ENCODE peak calls at places on chromosomes 4 and X, in seven cellular contexts. One of them, this sample, is unnamed.

GRCh38 chr4:6076391-6076790 is 58.2 kb upstream of the C4orf50 start:
- DNase-seq in foreskin keratinocyte: no peak
- DNase-seq in upper lobe of right lung: no peak
- DNase-seq in testis: no peak
- DNase-seq in mammary epithelial cell: no peak
- DNase-seq in spleen: no peak
- DNase-seq in thyroid gland: no peak
- DNase-seq in this sample: no peak

GRCh38 chr4:121551271-121551670 is 145.5 kb downstream of the ANXA5 start:
- DNase-seq in foreskin keratinocyte: peak; percentile 14
- DNase-seq in upper lobe of right lung: no peak
- DNase-seq in testis: no peak
- DNase-seq in mammary epithelial cell: peak; percentile 55
- DNase-seq in spleen: no peak
- DNase-seq in thyroid gland: no peak
- DNase-seq in this sample: no peak

GRCh38 chr4:7964890-7965662 is 25.4 kb upstream of the AFAP1 start:
- DNase-seq in foreskin keratinocyte: peak; percentile 89
- DNase-seq in upper lobe of right lung: no peak
- DNase-seq in testis: no peak
- DNase-seq in mammary epithelial cell: peak; percentile 36
- DNase-seq in spleen: no peak
- DNase-seq in thyroid gland: no peak
- DNase-seq in this sample: no peak

GRCh38 chr4:1378559-1379231 is 27.5 kb downstream of the NKX1-1 start:
- DNase-seq in foreskin keratinocyte: no peak
- DNase-seq in upper lobe of right lung: peak; percentile 61
- DNase-seq in testis: no peak
- DNase-seq in mammary epithelial cell: no peak
- DNase-seq in spleen: peak; percentile 74
- DNase-seq in thyroid gland: no peak
- DNase-seq in this sample: no peak

GRCh38 chr4:178241601-178242118 is 799.4 kb upstream of the AGA start:
- DNase-seq in foreskin keratinocyte: no peak
- DNase-seq in upper lobe of right lung: no peak
- DNase-seq in testis: no peak
- DNase-seq in mammary epithelial cell: no peak
- DNase-seq in spleen: no peak
- DNase-seq in thyroid gland: no peak
- DNase-seq in this sample: no peak

GRCh38 chr4:1154523-1155182 is 17.7 kb downstream of the SPON2 start:
- DNase-seq in foreskin keratinocyte: no peak
- DNase-seq in upper lobe of right lung: no peak
- DNase-seq in testis: no peak
- DNase-seq in mammary epithelial cell: no peak
- DNase-seq in spleen: no peak
- DNase-seq in thyroid gland: peak; percentile 53
- DNase-seq in this sample: peak; percentile 83

GRCh38 chrX:47384502-47384901 is 14.1 kb downstream of the ZNF157 start:
- DNase-seq in foreskin keratinocyte: no peak
- DNase-seq in upper lobe of right lung: no peak
- DNase-seq in testis: peak; percentile 87
- DNase-seq in mammary epithelial cell: peak; percentile 56
- DNase-seq in spleen: peak; percentile 80
- DNase-seq in thyroid gland: peak; percentile 49
- DNase-seq in this sample: peak; percentile 38

GRCh38 chr4:142909908-142910307 is 63.8 kb upstream of the INPP4B start:
- DNase-seq in foreskin keratinocyte: no peak
- DNase-seq in upper lobe of right lung: no peak
- DNase-seq in testis: no peak
- DNase-seq in mammary epithelial cell: no peak
- DNase-seq in spleen: no peak
- DNase-seq in thyroid gland: no peak
- DNase-seq in this sample: no peak

GRCh38 chr4:147044241-147044640 is 98.6 kb upstream of the TTC29 start:
- DNase-seq in foreskin keratinocyte: no peak
- DNase-seq in upper lobe of right lung: no peak
- DNase-seq in testis: no peak
- DNase-seq in mammary epithelial cell: no peak
- DNase-seq in spleen: no peak
- DNase-seq in thyroid gland: no peak
- DNase-seq in this sample: no peak

GRCh38 chr4:152572417-152573086 is 36.7 kb upstream of the FBXW7 start:
- DNase-seq in foreskin keratinocyte: peak; percentile 67
- DNase-seq in upper lobe of right lung: no peak
- DNase-seq in testis: no peak
- DNase-seq in mammary epithelial cell: peak; percentile 55
- DNase-seq in spleen: no peak
- DNase-seq in thyroid gland: no peak
- DNase-seq in this sample: no peak

GRCh38 chr4:52911684-52912294 is 49.7 kb downstream of the RASL11B start:
- DNase-seq in foreskin keratinocyte: peak; percentile 57
- DNase-seq in upper lobe of right lung: peak; percentile 78
- DNase-seq in testis: peak; percentile 90
- DNase-seq in mammary epithelial cell: peak; percentile 73
- DNase-seq in spleen: peak; percentile 77
- DNase-seq in thyroid gland: peak; percentile 74
- DNase-seq in this sample: peak; percentile 73
- TF ChIP-seq CTCF in foreskin keratinocyte: peak; percentile 85
- TF ChIP-seq CTCF in upper lobe of right lung: peak; percentile 66
- TF ChIP-seq CTCF in testis: peak; percentile 49
- TF ChIP-seq CTCF in mammary epithelial cell: peak; percentile 94
- TF ChIP-seq CTCF in spleen: peak; percentile 53
- TF ChIP-seq CTCF in thyroid gland: peak; percentile 72
- TF ChIP-seq CTCF in this sample: peak; percentile 32

GRCh38 chrX:133533249-133533648 is 118.0 kb upstream of the GPC4 start:
- DNase-seq in foreskin keratinocyte: no peak
- DNase-seq in upper lobe of right lung: no peak
- DNase-seq in testis: no peak
- DNase-seq in mammary epithelial cell: no peak
- DNase-seq in spleen: no peak
- DNase-seq in thyroid gland: no peak
- DNase-seq in this sample: no peak
- H3K4me1 ChIP-seq in foreskin keratinocyte: no peaks in the 10 kb centered on the region
- H3K4me1 ChIP-seq in upper lobe of right lung: no peaks in the 10 kb centered on the region
- H3K4me1 ChIP-seq in testis: no peaks in the 10 kb centered on the region
- H3K4me1 ChIP-seq in mammary epithelial cell: peaks cover 1% of the 10 kb centered on the region
- H3K4me1 ChIP-seq in spleen: no peaks in the 10 kb centered on the region
- H3K4me1 ChIP-seq in thyroid gland: no peaks in the 10 kb centered on the region
- H3K4me1 ChIP-seq in this sample: no peaks in the 10 kb centered on the region

DNA sequence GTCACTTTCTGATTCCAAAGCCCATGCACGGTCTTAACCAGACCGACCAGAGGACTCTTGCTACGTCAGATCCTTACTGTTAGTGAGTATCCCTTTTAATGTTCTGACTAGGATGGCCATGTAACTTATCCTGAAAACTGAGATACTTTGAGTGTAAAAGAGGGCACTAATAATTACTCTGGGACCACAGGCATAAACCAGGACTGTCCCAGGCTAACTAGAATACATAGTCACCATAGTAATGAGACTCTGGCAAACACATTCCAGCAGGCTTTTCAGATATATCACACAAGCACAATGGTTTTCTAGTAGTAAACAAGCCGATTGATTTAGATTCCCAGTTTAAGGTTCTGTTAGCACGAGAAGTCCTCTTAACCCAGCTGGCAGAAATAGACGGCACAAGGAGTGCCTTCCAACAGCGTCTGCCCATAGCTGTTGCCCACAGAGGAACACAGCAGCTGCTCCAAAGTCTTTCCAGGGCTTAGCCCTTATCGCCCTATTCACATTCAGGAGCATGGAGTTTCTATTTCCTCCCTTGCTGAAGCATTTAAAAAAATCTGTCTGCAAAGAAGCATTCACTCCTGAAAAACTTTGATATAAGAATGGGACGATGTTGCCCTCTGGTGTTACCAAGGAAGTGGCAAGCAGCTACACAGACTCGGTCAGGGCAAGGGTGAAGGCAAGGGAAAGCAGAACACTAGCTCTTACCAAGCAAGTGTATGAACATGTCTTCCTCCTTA is 92.4 kb downstream of the CXCL13 start:
- DNase-seq in foreskin keratinocyte: peak; percentile 37
- DNase-seq in upper lobe of right lung: no peak
- DNase-seq in testis: peak; percentile 18
- DNase-seq in mammary epithelial cell: peak; percentile 64
- DNase-seq in spleen: no peak
- DNase-seq in thyroid gland: peak; percentile 39
- DNase-seq in this sample: peak; percentile 55
- TF ChIP-seq CTCF in foreskin keratinocyte: peak; percentile 80
- TF ChIP-seq CTCF in upper lobe of right lung: peak; percentile 42
- TF ChIP-seq CTCF in testis: no peak
- TF ChIP-seq CTCF in mammary epithelial cell: peak; percentile 77
- TF ChIP-seq CTCF in spleen: no peak
- TF ChIP-seq CTCF in thyroid gland: peak; percentile 50
- TF ChIP-seq CTCF in this sample: peak; percentile 44

GRCh38 chr4:94515365-94515764 is 63.6 kb downstream of the PDLIM5 start:
- DNase-seq in foreskin keratinocyte: no peak
- DNase-seq in upper lobe of right lung: no peak
- DNase-seq in testis: no peak
- DNase-seq in mammary epithelial cell: no peak
- DNase-seq in spleen: no peak
- DNase-seq in thyroid gland: no peak
- DNase-seq in this sample: no peak

GRCh38 chr4:94516067-94516466 is 64.3 kb downstream of the PDLIM5 start:
- DNase-seq in foreskin keratinocyte: peak; percentile 71
- DNase-seq in upper lobe of right lung: no peak
- DNase-seq in testis: no peak
- DNase-seq in mammary epithelial cell: peak; percentile 75
- DNase-seq in spleen: no peak
- DNase-seq in thyroid gland: no peak
- DNase-seq in this sample: no peak

GRCh38 chr4:94516999-94517398 is 65.3 kb downstream of the PDLIM5 start:
- DNase-seq in foreskin keratinocyte: no peak
- DNase-seq in upper lobe of right lung: no peak
- DNase-seq in testis: no peak
- DNase-seq in mammary epithelial cell: peak; percentile 83
- DNase-seq in spleen: no peak
- DNase-seq in thyroid gland: no peak
- DNase-seq in this sample: no peak

GRCh38 chr4:94519019-94519418 is 67.3 kb downstream of the PDLIM5 start:
- DNase-seq in foreskin keratinocyte: no peak
- DNase-seq in upper lobe of right lung: no peak
- DNase-seq in testis: no peak
- DNase-seq in mammary epithelial cell: no peak
- DNase-seq in spleen: no peak
- DNase-seq in thyroid gland: no peak
- DNase-seq in this sample: no peak

DNA sequence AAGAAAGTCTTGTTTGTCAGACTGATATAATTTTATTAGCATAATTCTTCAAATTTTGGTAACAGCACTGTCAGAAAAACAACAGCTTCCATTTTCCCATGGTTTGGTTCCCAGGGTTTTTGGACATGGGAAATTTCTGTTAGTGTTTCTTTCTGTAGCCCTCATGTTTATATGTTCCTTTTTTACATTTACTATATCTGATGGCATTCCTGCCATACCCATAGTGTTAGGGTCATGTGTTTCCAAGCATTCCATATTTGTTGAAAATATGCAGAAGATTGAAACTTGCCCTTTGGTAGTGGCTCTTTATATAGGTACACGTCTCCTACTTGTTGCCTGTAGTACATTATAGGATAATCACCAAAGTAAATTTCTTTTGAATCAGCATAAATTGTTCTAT is 65.8 kb downstream of the PDLIM5 start:
- DNase-seq in foreskin keratinocyte: no peak
- DNase-seq in upper lobe of right lung: no peak
- DNase-seq in testis: no peak
- DNase-seq in mammary epithelial cell: no peak
- DNase-seq in spleen: no peak
- DNase-seq in thyroid gland: no peak
- DNase-seq in this sample: no peak
- H3K4me1 ChIP-seq in foreskin keratinocyte: peaks cover 17% of the 10 kb centered on the region
- H3K4me1 ChIP-seq in upper lobe of right lung: peaks cover 22% of the 10 kb centered on the region
- H3K4me1 ChIP-seq in testis: peaks cover 3% of the 10 kb centered on the region
- H3K4me1 ChIP-seq in mammary epithelial cell: peaks cover 10% of the 10 kb centered on the region
- H3K4me1 ChIP-seq in spleen: peaks cover 23% of the 10 kb centered on the region
- H3K4me1 ChIP-seq in thyroid gland: no peaks in the 10 kb centered on the region
- H3K4me1 ChIP-seq in this sample: peaks cover 14% of the 10 kb centered on the region

GRCh38 chrX:15566244-15566643 is 34.5 kb downstream of the ACE2 start:
- DNase-seq in foreskin keratinocyte: no peak
- DNase-seq in upper lobe of right lung: no peak
- DNase-seq in testis: no peak
- DNase-seq in mammary epithelial cell: no peak
- DNase-seq in spleen: no peak
- DNase-seq in thyroid gland: no peak
- DNase-seq in this sample: no peak

GRCh38 chrX:15570145-15570544 is 30.6 kb downstream of the ACE2 start:
- DNase-seq in foreskin keratinocyte: no peak
- DNase-seq in upper lobe of right lung: no peak
- DNase-seq in testis: no peak
- DNase-seq in mammary epithelial cell: no peak
- DNase-seq in spleen: no peak
- DNase-seq in thyroid gland: no peak
- DNase-seq in this sample: no peak

GRCh38 chrX:15564981-15565579 is 35.7 kb downstream of the ACE2 start:
- DNase-seq in foreskin keratinocyte: peak; percentile 14
- DNase-seq in upper lobe of right lung: peak; percentile 74
- DNase-seq in testis: peak; percentile 48
- DNase-seq in mammary epithelial cell: peak; percentile 80
- DNase-seq in spleen: no peak
- DNase-seq in thyroid gland: peak; percentile 72
- DNase-seq in this sample: peak; percentile 41

GRCh38 chrX:15567267-15567666 is 33.5 kb downstream of the ACE2 start:
- DNase-seq in foreskin keratinocyte: no peak
- DNase-seq in upper lobe of right lung: no peak
- DNase-seq in testis: no peak
- DNase-seq in mammary epithelial cell: no peak
- DNase-seq in spleen: no peak
- DNase-seq in thyroid gland: no peak
- DNase-seq in this sample: no peak

DNA sequence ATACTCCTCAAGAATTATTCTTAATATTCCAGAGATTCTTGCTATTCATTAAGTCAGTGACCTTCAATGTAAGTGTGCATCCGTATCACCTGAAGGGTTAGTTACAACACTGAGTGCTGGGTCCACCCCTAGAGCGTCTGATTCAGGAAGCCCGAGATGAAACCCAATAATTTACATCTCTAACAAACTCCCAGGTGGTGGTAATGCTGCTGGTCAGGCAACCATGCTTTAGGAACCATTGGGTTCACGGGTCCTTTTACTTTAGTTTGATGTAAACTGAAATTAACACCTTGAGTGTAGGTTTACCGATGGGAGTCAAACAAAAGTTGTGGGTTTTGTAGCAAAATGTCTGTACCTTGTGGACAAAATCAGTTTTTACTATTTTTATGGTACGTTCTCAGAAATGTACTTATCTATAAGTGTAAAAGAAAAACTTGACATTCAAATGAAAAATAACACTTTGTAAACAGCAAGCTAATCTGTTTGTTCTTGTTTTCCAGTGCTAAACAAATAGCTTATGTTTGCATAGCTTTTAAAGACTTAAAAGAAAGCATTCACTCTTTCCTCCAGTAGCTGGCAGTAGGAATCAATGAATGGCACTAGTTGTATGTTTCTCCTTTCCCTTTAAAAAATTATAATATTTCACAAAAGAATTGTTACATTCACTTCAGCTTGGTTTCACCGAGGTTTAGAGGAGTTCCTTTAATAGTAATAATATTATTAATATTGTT is 32.7 kb downstream of the ACE2 start:
- DNase-seq in foreskin keratinocyte: no peak
- DNase-seq in upper lobe of right lung: no peak
- DNase-seq in testis: no peak
- DNase-seq in mammary epithelial cell: peak; percentile 18
- DNase-seq in spleen: no peak
- DNase-seq in thyroid gland: no peak
- DNase-seq in this sample: no peak
- TF ChIP-seq CTCF in foreskin keratinocyte: peak; percentile 66
- TF ChIP-seq CTCF in upper lobe of right lung: peak; percentile 35
- TF ChIP-seq CTCF in testis: no peak
- TF ChIP-seq CTCF in mammary epithelial cell: peak; percentile 87
- TF ChIP-seq CTCF in spleen: no peak
- TF ChIP-seq CTCF in thyroid gland: peak; percentile 52
- TF ChIP-seq CTCF in this sample: no peak

GRCh38 chrX:133337250-133337649 is 78.0 kb downstream of the GPC4 start:
- DNase-seq in foreskin keratinocyte: no peak
- DNase-seq in upper lobe of right lung: no peak
- DNase-seq in testis: peak; percentile 80
- DNase-seq in mammary epithelial cell: no peak
- DNase-seq in spleen: no peak
- DNase-seq in thyroid gland: peak; percentile 63
- DNase-seq in this sample: no peak
- H3K4me1 ChIP-seq in foreskin keratinocyte: no peaks in the 10 kb centered on the region
- H3K4me1 ChIP-seq in upper lobe of right lung: no peaks in the 10 kb centered on the region
- H3K4me1 ChIP-seq in testis: no peaks in the 10 kb centered on the region
- H3K4me1 ChIP-seq in mammary epithelial cell: no peaks in the 10 kb centered on the region
- H3K4me1 ChIP-seq in spleen: no peaks in the 10 kb centered on the region
- H3K4me1 ChIP-seq in thyroid gland: no peaks in the 10 kb centered on the region
- H3K4me1 ChIP-seq in this sample: peaks cover 7% of the 10 kb centered on the region